ENCODE peak calls at places on chromosomes 7 and 10, in nine cellular contexts. W is NCI-H69, A is right cardiac atrium, V is mucosa of gallbladder, O is NCI-H460, S is WERI-Rb-1, B is left colon, R is ACHN, K is HuH-7.5. Z is an unnamed sample.

GRCh38 chr10:528173-529165 is 161.0 kb downstream of the DIP2C start:
- DNase-seq in A (no peak), W (no peak), B (no peak), V (no peak), R (no peak), O (no peak), S (no peak), K (no peak), Z (no peak)

GRCh38 chr10:72088879-72089585 is 681 bp upstream of the SPOCK2 start:
- DNase-seq in A (peak; percentile 72), K (peak; percentile 42), B (peak; percentile 40), S (no peak), O (no peak), W (peak; percentile 94), V (no peak), R (no peak), Z (peak; percentile 89)

GRCh38 chr10:123117644-123118409 is 17.9 kb upstream of the HMX3 start:
- DNase-seq in R (no peak), B (no peak), V (no peak), O (no peak), A (no peak), W (peak; percentile 40), K (no peak), S (no peak), Z (no peak)

GRCh38 chr7:75987026-75987804 is 7.2 kb downstream of the TMEM120A start:
- DNase-seq in W (no peak), S (no peak), K (no peak), B (no peak), R (no peak), O (no peak), V (no peak), A (peak; percentile 20), Z (no peak)

GRCh38 chr10:31694929-31695837 is 233.4 kb downstream of the ARHGAP12 start:
- DNase-seq in S (no peak), B (no peak), O (no peak), A (no peak), K (no peak), V (no peak), W (no peak), R (no peak), Z (no peak)

GRCh38 chr7:75637854-75638606 is 100.7 kb downstream of the HIP1 start:
- DNase-seq in V (no peak), B (no peak), S (no peak), W (no peak), O (no peak), R (peak; percentile 19), A (no peak), K (no peak), Z (no peak)

GRCh38 chr7:23930312-23930711 is 220.3 kb downstream of the STK31 start:
- DNase-seq in V (no peak), S (no peak), W (no peak), R (no peak), A (no peak), K (no peak), B (no peak), O (no peak), Z (no peak)

GRCh38 chr10:17171131-17171530 is 30.3 kb downstream of the TRDMT1 start:
- DNase-seq in B (no peak), O (no peak), R (no peak), A (no peak), V (no peak), S (no peak), W (no peak), K (no peak), Z (no peak)

GRCh38 chr7:44574286-44574872 is 671 bp upstream of the DDX56 start:
- DNase-seq in A (no peak), O (no peak), S (no peak), B (no peak), V (no peak), W (no peak), R (no peak), K (no peak), Z (no peak)

GRCh38 chr10:17200885-17201164 is 647 bp downstream of the TRDMT1 start:
- DNase-seq in V (peak; percentile 46), R (peak; percentile 62), W (no peak), B (peak; percentile 41), A (peak; percentile 44), K (no peak), S (peak; percentile 4), O (peak; percentile 47), Z (no peak)

GRCh38 chr10:32266566-32266965 is 80.4 kb downstream of the EPC1 start:
- DNase-seq in R (no peak), V (no peak), K (no peak), S (no peak), W (no peak), O (no peak), A (no peak), B (no peak), Z (no peak)

GRCh38 chr7:27343804-27344203 is 101.2 kb downstream of the EVX1 start:
- DNase-seq in S (no peak), K (no peak), B (no peak), O (no peak), W (no peak), R (no peak), V (no peak), A (no peak), Z (no peak)

GRCh38 chr10:43237128-43237527 is 29.7 kb downstream of the RASGEF1A start:
- DNase-seq in B (peak; percentile 0), W (no peak), S (peak; percentile 2), O (no peak), R (no peak), V (no peak), A (no peak), K (no peak), Z (no peak)

GRCh38 chr7:157682064-157682945 is 345.5 kb downstream of the DNAJB6 start:
- DNase-seq in S (no peak), R (no peak), K (no peak), W (no peak), V (no peak), B (no peak), A (no peak), O (no peak), Z (no peak)

GRCh38 chr7:128102490-128103291 is 71.5 kb upstream of the LRRC4 start:
- DNase-seq in K (no peak), A (no peak), V (no peak), R (no peak), O (no peak), B (no peak), S (no peak), W (no peak), Z (no peak)

GRCh38 chr10:66365686-66366085 is 560.1 kb upstream of the LRRTM3 start:
- DNase-seq in K (no peak), W (no peak), S (no peak), O (no peak), B (no peak), A (no peak), V (no peak), R (no peak), Z (no peak)

GRCh38 chr10:32253821-32254220 is 93.1 kb downstream of the EPC1 start:
- DNase-seq in R (no peak), S (no peak), W (peak; percentile 38), B (no peak), K (no peak), O (no peak), V (no peak), A (no peak), Z (no peak)

GRCh38 chr10:5508161-5508604 is 8.8 kb upstream of the CALML5 start:
- DNase-seq in K (no peak), R (no peak), O (no peak), W (no peak), B (no peak), V (no peak), S (no peak), A (no peak), Z (no peak)

GRCh38 chr7:151684408-151685175 is 164.9 kb upstream of the RHEB start:
- DNase-seq in B (no peak), A (no peak), V (no peak), O (no peak), K (no peak), W (no peak), R (no peak), S (no peak), Z (no peak)